ENCODE peak calls at places on chromosomes 1 and 21, in eight cellular contexts. M, W, C, L, R, O, F and V are unnamed samples.

GRCh38 chr1:87953109-87953508 is 624.4 kb downstream of the LMO4 start:
- DNase-seq in C (no peak), W (no peak), M (no peak), L (no peak), O (no peak), R (no peak), F (no peak), V (no peak)

GRCh38 chr1:41240806-41241747 is 1.0 kb downstream of the SCMH1 start:
- DNase-seq in M (peak; percentile 76), L (peak; percentile 69), R (peak; percentile 67), F (peak; percentile 67), C (no peak), W (peak; percentile 64), O (no peak), V (peak; percentile 43)

GRCh38 chr1:57423135-57424131 is at the start of gene DAB1:
- DNase-seq in W (peak; percentile 45), L (no peak), O (peak; percentile 32), R (no peak), F (peak; percentile 14), M (peak; percentile 64), C (no peak), V (no peak)

GRCh38 chr1:215321802-215322201 is 239.3 kb downstream of the KCNK2 start:
- DNase-seq in L (no peak), W (no peak), C (no peak), R (no peak), F (no peak), O (no peak), M (no peak), V (no peak)

GRCh38 chr1:56526571-56527174 is 52.7 kb downstream of the PLPP3 start:
- DNase-seq in F (no peak), M (no peak), R (no peak), W (no peak), L (no peak), O (no peak), C (no peak), V (no peak)

GRCh38 chr21:23017989-23018388 is 2019.8 kb downstream of the NCAM2 start:
- DNase-seq in R (no peak), O (no peak), F (no peak), W (no peak), L (no peak), C (no peak), M (no peak), V (no peak)

GRCh38 chr21:25639922-25640670 is 1.0 kb downstream of the JAM2 start:
- DNase-seq in C (no peak), R (peak; percentile 50), M (peak; percentile 22), F (peak; percentile 36), O (peak; percentile 50), L (peak; percentile 15), W (peak; percentile 62), V (no peak)

GRCh38 chr1:37486680-37487618 is 12.6 kb downstream of the ZC3H12A start:
- DNase-seq in M (peak; percentile 85), C (no peak), L (peak; percentile 75), W (peak; percentile 89), F (peak; percentile 83), R (peak; percentile 80), O (peak; percentile 90), V (peak; percentile 82)

GRCh38 chr1:112501810-112502641 is 6.7 kb upstream of the WNT2B start:
- DNase-seq in O (peak; percentile 59), F (peak; percentile 82), C (no peak), W (peak; percentile 75), R (peak; percentile 86), M (peak; percentile 83), L (peak; percentile 68), V (peak; percentile 47)

GRCh38 chr1:47650205-47650604 is 212.4 kb downstream of the FOXD2 start:
- DNase-seq in M (peak; percentile 64), O (no peak), L (no peak), F (no peak), C (peak; percentile 66), R (no peak), W (no peak), V (no peak)

GRCh38 chr1:228149341-228150020 is at the start of gene GJC2:
- DNase-seq in C (no peak), R (peak; percentile 83), F (peak; percentile 42), O (no peak), M (peak; percentile 43), W (peak; percentile 35), L (no peak), V (peak; percentile 13)

GRCh38 chr21:38243732-38244406 is 12.9 kb upstream of the KCNJ15 start:
- DNase-seq in W (no peak), R (no peak), O (no peak), C (no peak), L (no peak), F (no peak), M (no peak), V (no peak)

GRCh38 chr1:64942118-64942517 is 24.2 kb downstream of the JAK1 start:
- DNase-seq in C (no peak), L (no peak), M (no peak), W (no peak), R (no peak), O (no peak), F (no peak), V (no peak)

GRCh38 chr1:98500324-98500723 is 161.2 kb upstream of the SNX7 start:
- DNase-seq in O (no peak), R (no peak), C (no peak), L (no peak), W (no peak), F (no peak), M (no peak), V (no peak)

GRCh38 chr1:46429436-46429835 is 35.3 kb downstream of the FAAH start:
- DNase-seq in W (no peak), L (no peak), O (no peak), R (no peak), F (no peak), M (no peak), C (no peak), V (no peak)

GRCh38 chr1:223842784-223843183 is 3.0 kb downstream of the TP53BP2 start:
- DNase-seq in L (no peak), F (no peak), C (no peak), W (no peak), O (no peak), M (no peak), R (no peak), V (no peak)

DNA sequence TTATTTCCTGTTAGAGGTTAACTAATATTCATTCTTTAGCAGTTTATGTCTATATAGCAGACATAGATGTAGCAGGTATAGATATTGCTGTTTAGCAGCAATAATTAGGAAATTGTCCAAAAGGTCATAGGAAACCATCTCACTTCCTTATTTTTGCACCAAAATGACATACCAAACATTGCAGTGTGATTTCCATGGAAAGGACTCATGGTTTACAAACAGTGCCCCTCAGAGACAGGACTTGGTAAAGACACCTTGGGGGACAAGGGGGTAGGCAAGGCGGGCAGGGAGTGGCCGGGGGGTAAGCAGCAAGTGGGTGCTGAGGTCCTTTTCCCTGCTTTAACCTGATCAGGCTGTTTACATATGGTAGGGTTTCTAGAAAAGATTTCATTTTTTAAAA is 30.5 kb downstream of the BATF3 start:
- DNase-seq in O (no peak), F (no peak), W (no peak), C (no peak), M (no peak), L (no peak), R (no peak), V (no peak)
- TF ChIP-seq CTCF in O (peak; percentile 28), F (no peak), W (peak; percentile 20), C (peak; percentile 17), M (peak; percentile 14), L (no peak), R (no peak), V (no peak)

GRCh38 chr1:94239796-94240195 is 2.4 kb upstream of the ARHGAP29 start:
- DNase-seq in C (no peak), F (no peak), R (no peak), M (no peak), L (no peak), W (no peak), O (no peak), V (no peak)

GRCh38 chr1:94237291-94238226 is at the start of gene ARHGAP29:
- DNase-seq in L (peak; percentile 90), M (peak; percentile 94), R (peak; percentile 81), O (peak; percentile 73), W (peak; percentile 96), C (no peak), F (peak; percentile 73), V (peak; percentile 18)

GRCh38 chr1:94244816-94245215 is 7.4 kb upstream of the ARHGAP29 start:
- DNase-seq in W (no peak), L (no peak), M (no peak), F (no peak), C (no peak), O (no peak), R (no peak), V (no peak)

GRCh38 chr1:94243665-94244064 is 6.3 kb upstream of the ARHGAP29 start:
- DNase-seq in W (no peak), C (no peak), R (no peak), O (no peak), F (no peak), L (no peak), M (no peak), V (no peak)

DNA sequence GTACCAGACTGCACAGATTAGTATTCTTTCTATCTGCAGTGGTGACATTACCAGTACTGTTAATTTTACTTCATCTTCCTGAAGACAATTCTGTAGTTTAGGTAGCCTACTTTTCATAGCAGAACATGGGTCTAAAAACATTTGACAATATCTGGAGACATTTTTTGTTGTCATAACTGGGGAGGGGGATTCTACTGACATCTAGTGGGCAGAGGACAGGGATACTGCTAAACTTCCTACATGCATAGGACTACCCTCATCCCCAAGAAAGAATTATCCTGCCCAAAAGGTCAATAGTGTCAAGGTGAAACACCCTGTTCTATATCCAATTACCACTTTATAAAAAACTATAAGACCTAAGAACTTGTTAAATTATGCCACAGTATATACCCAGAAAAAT is 3.4 kb upstream of the ARHGAP29 start:
- DNase-seq in R (no peak), W (no peak), L (no peak), C (no peak), F (no peak), O (no peak), M (peak; percentile 27), V (no peak)
- TF ChIP-seq CTCF in R (no peak), W (peak; percentile 69), L (no peak), C (peak; percentile 48), F (no peak), O (peak; percentile 64), M (peak; percentile 53), V (no peak)

GRCh38 chr1:45375104-45376090 is 35.2 kb upstream of the MUTYH start:
- DNase-seq in F (no peak), O (no peak), R (no peak), W (no peak), M (no peak), L (no peak), C (no peak), V (no peak)

GRCh38 chr1:45378184-45378583 is 37.9 kb upstream of the MUTYH start:
- DNase-seq in L (no peak), O (no peak), F (no peak), C (no peak), M (no peak), W (no peak), R (no peak), V (no peak)

GRCh38 chr1:45381243-45381642 is 41.0 kb upstream of the MUTYH start:
- DNase-seq in F (no peak), M (no peak), W (no peak), O (no peak), L (no peak), C (no peak), R (no peak), V (no peak)

GRCh38 chr1:45380125-45380524 is 39.9 kb upstream of the MUTYH start:
- DNase-seq in W (no peak), F (no peak), O (no peak), R (no peak), C (no peak), M (no peak), L (no peak), V (no peak)
- TF ChIP-seq CTCF in W (no peak), F (no peak), O (no peak), R (no peak), C (no peak), M (no peak), L (no peak), V (no peak)

GRCh38 chr1:197619008-197619640 is 156.2 kb downstream of the DENND1B start:
- DNase-seq in W (no peak), R (no peak), L (no peak), F (no peak), M (no peak), O (no peak), C (no peak), V (no peak)
- TF ChIP-seq CTCF in W (no peak), R (no peak), L (no peak), F (peak; percentile 35), M (peak; percentile 47), O (peak; percentile 61), C (peak; percentile 50), V (no peak)